ENCODE peak calls at places on chromosomes 6 and 20, in five cellular contexts. A, X, K, H and R are unnamed samples.

GRCh38 chr6:32666420-32667300 is at the start of gene HLA-DQB1:
- DNase-seq in A (no peak), X (no peak), K (no peak), H (no peak), R (no peak)

GRCh38 chr6:47651505-47651944 is 46.9 kb upstream of the ADGRF4 start:
- DNase-seq in A (no peak), X (peak; percentile 74), K (no peak), H (no peak), R (no peak)

GRCh38 chr6:50952092-50952932 is 133.6 kb downstream of the TFAP2B start:
- DNase-seq in A (no peak), X (no peak), K (no peak), H (no peak), R (no peak)

GRCh38 chr6:48775157-48775556 is 664.2 kb upstream of the PTCHD4 start:
- DNase-seq in A (no peak), X (peak; percentile 36), K (no peak), H (no peak), R (no peak)

GRCh38 chr6:81996414-81996813 is 243.9 kb upstream of the TENT5A start:
- DNase-seq in A (no peak), X (peak; percentile 85), K (no peak), H (no peak), R (no peak)

GRCh38 chr20:46681032-46681854 is 8.0 kb downstream of the TP53RK start:
- DNase-seq in A (peak; percentile 80), X (peak; percentile 44), K (no peak), H (no peak), R (peak; percentile 61)

GRCh38 chr6:90194371-90194841 is 102.2 kb downstream of the BACH2 start:
- DNase-seq in A (no peak), X (peak; percentile 95), K (no peak), H (no peak), R (no peak)

GRCh38 chr6:105808571-105808970 is 277.6 kb upstream of the PRDM1 start:
- DNase-seq in A (no peak), X (no peak), K (no peak), H (no peak), R (no peak)

GRCh38 chr6:128471907-128472306 is 48.5 kb downstream of the PTPRK start:
- DNase-seq in A (no peak), X (no peak), K (no peak), H (no peak), R (no peak)

GRCh38 chr6:163175301-163175700 is 239.2 kb upstream of the QKI start:
- DNase-seq in A (no peak), X (no peak), K (no peak), H (no peak), R (no peak)

GRCh38 chr6:10248378-10248843 is 166.5 kb downstream of the TFAP2A start:
- DNase-seq in A (no peak), X (peak; percentile 2), K (no peak), H (no peak), R (no peak)

GRCh38 chr6:91081452-91082067 is 494.7 kb upstream of the MAP3K7 start:
- DNase-seq in A (no peak), X (peak; percentile 52), K (no peak), H (no peak), R (peak; percentile 22)

GRCh38 chr6:74931567-74931966 is 274.3 kb downstream of the COL12A1 start:
- DNase-seq in A (no peak), X (peak; percentile 86), K (no peak), H (no peak), R (no peak)

GRCh38 chr20:5482791-5483190 is 166.0 kb upstream of the PROKR2 start:
- DNase-seq in A (no peak), X (peak; percentile 17), K (no peak), H (no peak), R (no peak)

GRCh38 chr6:40349566-40350192 is 237.5 kb downstream of the LRFN2 start:
- DNase-seq in A (no peak), X (no peak), K (peak; percentile 15), H (no peak), R (no peak)

GRCh38 chr6:168355716-168356522 is 36.3 kb upstream of the DACT2 start:
- DNase-seq in A (peak; percentile 64), X (no peak), K (peak; percentile 74), H (peak; percentile 82), R (no peak)

GRCh38 chr20:13054011-13054410 is 45.2 kb downstream of the SPTLC3 start:
- DNase-seq in A (no peak), X (no peak), K (no peak), H (no peak), R (no peak)

GRCh38 chr20:53617791-53618489 is 24.3 kb upstream of the ZNF217 start:
- DNase-seq in A (peak; percentile 25), X (no peak), K (peak; percentile 28), H (no peak), R (no peak)

GRCh38 chr6:1552296-1552761 is 57.4 kb upstream of the FOXC1 start:
- DNase-seq in A (no peak), X (peak; percentile 18), K (no peak), H (no peak), R (no peak)

GRCh38 chr6:85966859-85967258 is 324.2 kb upstream of the SYNCRIP start:
- DNase-seq in A (no peak), X (no peak), K (no peak), H (no peak), R (no peak)

GRCh38 chr20:911882-912600 is 4.1 kb downstream of the ANGPT4 start:
- DNase-seq in A (no peak), X (no peak), K (no peak), H (no peak), R (no peak)

GRCh38 chr6:3624268-3625136 is 127.0 kb downstream of the PXDC1 start:
- DNase-seq in A (no peak), X (no peak), K (no peak), H (no peak), R (no peak)

GRCh38 chr6:144296973-144297372 is 11.8 kb downstream of the UTRN start:
- DNase-seq in A (peak; percentile 82), X (no peak), K (no peak), H (no peak), R (no peak)

GRCh38 chr6:23213193-23213592 is 643.8 kb downstream of the HDGFL1 start:
- DNase-seq in A (no peak), X (peak; percentile 76), K (no peak), H (no peak), R (no peak)

GRCh38 chr6:72783667-72784066 is 161.8 kb downstream of the KCNQ5 start:
- DNase-seq in A (no peak), X (peak; percentile 73), K (no peak), H (no peak), R (no peak)

GRCh38 chr20:18058661-18059467 is 1.1 kb upstream of the OVOL2 start:
- DNase-seq in A (peak; percentile 67), X (no peak), K (no peak), H (peak; percentile 74), R (no peak)

GRCh38 chr6:27311806-27312145 is 297 bp downstream of the POM121L2 start:
- DNase-seq in A (no peak), X (no peak), K (no peak), H (no peak), R (no peak)

GRCh38 chr6:15369838-15370237 is 124.0 kb downstream of the JARID2 start:
- DNase-seq in A (no peak), X (no peak), K (no peak), H (no peak), R (no peak)

GRCh38 chr6:15366879-15367278 is 121.0 kb downstream of the JARID2 start:
- DNase-seq in A (no peak), X (no peak), K (no peak), H (no peak), R (no peak)

GRCh38 chr6:15368186-15368585 is 122.3 kb downstream of the JARID2 start:
- DNase-seq in A (no peak), X (no peak), K (no peak), H (no peak), R (no peak)

GRCh38 chr6:15370730-15371129 is 124.9 kb downstream of the JARID2 start:
- DNase-seq in A (no peak), X (no peak), K (no peak), H (no peak), R (no peak)

GRCh38 chr6:15368873-15369272 is 123.0 kb downstream of the JARID2 start:
- DNase-seq in A (no peak), X (no peak), K (no peak), H (no peak), R (no peak)
- H3K4me1 ChIP-seq in A (peaks cover 61% of the 10 kb centered on the region), X (peaks cover 15% of the 10 kb centered on the region), K (peaks cover 31% of the 10 kb centered on the region), H (peaks cover 60% of the 10 kb centered on the region), R (no peaks in the 10 kb centered on the region)

DNA sequence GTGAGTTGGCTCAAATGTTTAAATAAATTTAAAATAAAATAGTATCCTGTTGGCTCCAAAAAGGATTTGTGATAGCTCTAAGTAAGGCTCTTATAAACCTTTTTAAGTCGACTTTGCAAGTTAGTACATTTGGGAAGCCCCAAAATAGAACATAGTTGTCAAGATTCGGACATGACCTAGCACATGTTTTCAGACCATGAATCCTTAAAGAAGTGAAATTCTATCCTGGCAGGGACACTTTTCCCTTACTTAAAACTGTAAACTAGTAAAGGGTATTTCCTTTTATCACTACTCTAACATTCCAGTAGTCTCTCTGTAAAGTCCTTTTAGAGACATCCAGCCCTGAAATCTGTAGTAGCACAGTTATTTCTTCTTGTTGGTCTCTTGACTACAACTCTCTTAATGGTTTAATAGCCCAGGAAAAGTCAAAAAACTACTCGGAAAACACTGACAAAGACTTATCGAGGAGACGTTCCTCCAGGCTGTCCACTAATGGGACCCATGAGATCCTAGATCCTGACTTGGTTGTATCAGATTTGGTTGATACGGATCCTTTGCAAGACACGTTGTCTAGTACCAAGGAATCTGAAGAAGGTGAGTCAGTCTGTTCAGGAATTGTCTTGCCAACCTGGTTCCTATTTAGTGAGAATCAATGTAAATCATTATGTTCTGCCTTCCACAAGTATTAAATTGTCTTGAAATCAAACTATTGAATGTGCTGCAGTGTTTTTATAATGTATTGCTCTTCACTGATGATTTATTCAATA is 83.6 kb downstream of the SCAND1 start:
- DNase-seq in A (no peak), X (no peak), K (no peak), H (no peak), R (peak; percentile 35)
- H3K27ac ChIP-seq in A (peak overlapping the region; percentile 77), X (peak overlapping the region; percentile 72), K (peak overlapping the region; percentile 70), H (peak overlapping the region; percentile 20), R (peak overlapping the region; percentile 82)

GRCh38 chr6:36598739-36599318 is 4.7 kb downstream of the SRSF3 start:
- DNase-seq in A (no peak), X (no peak), K (peak; percentile 29), H (peak; percentile 8), R (no peak)
- H3K36me3 ChIP-seq in A (peaks cover 75% of the 10 kb centered on the region), X (peaks cover 56% of the 10 kb centered on the region), K (peaks cover 73% of the 10 kb centered on the region), H (peaks cover 74% of the 10 kb centered on the region), R (peaks cover 83% of the 10 kb centered on the region)

GRCh38 chr6:4717856-4718255 is 58.3 kb upstream of the CDYL start:
- DNase-seq in A (no peak), X (no peak), K (no peak), H (no peak), R (no peak)

GRCh38 chr6:4712291-4712690 is 63.9 kb upstream of the CDYL start:
- DNase-seq in A (no peak), X (no peak), K (no peak), H (no peak), R (no peak)

GRCh38 chr6:4719491-4719890 is 56.7 kb upstream of the CDYL start:
- DNase-seq in A (no peak), X (no peak), K (no peak), H (no peak), R (no peak)

DNA sequence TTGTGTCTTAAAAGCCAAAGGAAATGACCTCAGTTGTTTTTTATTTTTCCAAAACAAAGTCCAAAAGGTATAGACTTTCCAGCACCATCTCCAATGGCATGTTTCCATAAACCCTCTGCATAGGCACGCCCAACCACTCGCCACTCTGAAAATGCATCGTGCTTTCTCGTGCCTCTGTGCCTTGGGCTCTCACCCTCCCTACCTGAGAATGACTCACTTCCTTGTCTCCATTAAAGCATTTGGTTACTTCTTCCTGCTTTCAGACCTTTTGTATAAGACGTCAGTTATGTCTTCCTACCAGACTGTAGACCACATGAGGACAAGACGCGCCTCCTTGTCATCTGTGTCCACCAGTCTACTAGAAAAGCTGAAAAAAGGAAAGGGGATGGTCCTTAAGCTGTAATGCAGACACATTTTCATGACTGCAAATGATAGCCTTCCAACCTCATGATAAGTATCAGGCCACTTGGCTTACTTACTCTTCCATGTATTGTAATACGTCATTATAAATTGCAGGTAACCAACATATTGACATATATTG is 61.2 kb upstream of the CDYL start:
- DNase-seq in A (no peak), X (no peak), K (no peak), H (no peak), R (no peak)
- H3K4me1 ChIP-seq in A (no peaks in the 10 kb centered on the region), X (no peaks in the 10 kb centered on the region), K (peaks cover 7% of the 10 kb centered on the region), H (no peaks in the 10 kb centered on the region), R (no peaks in the 10 kb centered on the region)